ENCODE peak calls at places on chromosome 2, in five cellular contexts. T is cerebellum, W is keratinocyte, J is epithelial cell of esophagus, B is HepG2. I is an unnamed sample.

GRCh38 chr2:107740300-107740699 is 86.4 kb upstream of the RGPD4 start:
- DNase-seq in T (no peak), W (no peak), J (no peak), B (no peak), I (no peak)

GRCh38 chr2:227890495-227891079 is 19.2 kb downstream of the DAW1 start:
- DNase-seq in T (peak), W (no peak), J (peak), B (peak), I (peak)

GRCh38 chr2:168773719-168774521 is 28.5 kb upstream of the NOSTRIN start:
- DNase-seq in T (no peak), W (no peak), J (peak), B (peak), I (peak)

GRCh38 chr2:21763501-21763900 is 639.7 kb downstream of the TDRD15 start:
- DNase-seq in T (no peak), W (no peak), J (no peak), B (no peak), I (no peak)

GRCh38 chr2:51994123-51994788 is 962.3 kb upstream of the NRXN1 start:
- DNase-seq in T (peak), W (no peak), J (peak), B (no peak), I (no peak)

GRCh38 chr2:42092084-42092996 is 44.5 kb downstream of the PKDCC start:
- DNase-seq in T (no peak), W (no peak), J (peak), B (peak), I (peak)

GRCh38 chr2:168118733-168119518 is 128.5 kb downstream of the STK39 start:
- DNase-seq in T (peak), W (no peak), J (peak), B (peak), I (peak)

GRCh38 chr2:237444026-237444425 is 30.1 kb upstream of the COL6A3 start:
- DNase-seq in T (no peak), W (no peak), J (no peak), B (no peak), I (no peak)

GRCh38 chr2:157363612-157364101 is 38.0 kb upstream of the ERMN start:
- DNase-seq in T (no peak), W (no peak), J (peak), B (no peak), I (no peak)

GRCh38 chr2:64470921-64471320 is 17.0 kb downstream of the LGALSL start:
- DNase-seq in T (no peak), W (no peak), J (no peak), B (no peak), I (no peak)

GRCh38 chr2:201406077-201406662 is 45.1 kb downstream of the TRAK2 start:
- DNase-seq in T (no peak), W (no peak), J (peak), B (peak), I (peak)

GRCh38 chr2:201513271-201513670 is 61.7 kb downstream of the STRADB start:
- DNase-seq in T (no peak), W (no peak), J (no peak), B (no peak), I (no peak)

GRCh38 chr2:134389331-134389835 is 135.5 kb downstream of the MGAT5 start:
- DNase-seq in T (peak), W (no peak), J (no peak), B (no peak), I (no peak)

I was measured in choroid plexus epithelial cell.